ENCODE peak calls at places on chromosome 6, in seven cellular contexts. O is psoas muscle, S is tibial nerve, D is MM.1S, Q is ascending aorta, H is heart right ventricle, E is ovary. F is an unnamed sample. For H3K4me1 and H3K36me3, the result is how much of the 10 kb centered on the place peaks cover.

GRCh38 chr6:89412071-89413005 is at the start of gene RRAGD:
- DNase-seq in O (peak), S (peak), D (peak), Q (peak), H (peak), E (peak), F (peak)

GRCh38 chr6:162177733-162178132 is 549.8 kb downstream of the PRKN start:
- DNase-seq in O (no peak), S (no peak), D (no peak), Q (no peak), H (peak), E (no peak), F (no peak)

GRCh38 chr6:137588472-137588871 is 94.3 kb upstream of the OLIG3 start:
- DNase-seq in O (no peak), S (peak), D (no peak), Q (no peak), H (no peak), E (no peak), F (no peak)

GRCh38 chr6:137309078-137309762 is 90.0 kb upstream of the IFNGR1 start:
- DNase-seq in O (peak), S (peak), D (no peak), Q (peak), H (peak), E (peak), F (peak)

GRCh38 chr6:87718662-87719433 is 16.8 kb upstream of the AKIRIN2 start:
- DNase-seq in O (no peak), S (no peak), D (no peak), Q (no peak), H (no peak), E (no peak), F (no peak)

GRCh38 chr6:17600527-17601388 is 656 bp downstream of the FAM8A1 start:
- DNase-seq in O (peak), S (peak), D (peak), Q (no peak), H (peak), E (peak), F (peak)

GRCh38 chr6:95521181-95521580 is 56.2 kb upstream of the MANEA start:
- DNase-seq in O (no peak), S (no peak), D (no peak), Q (no peak), H (no peak), E (no peak), F (no peak)

GRCh38 chr6:149130093-149130872 is 187.2 kb upstream of the TAB2 start:
- DNase-seq in O (no peak), S (no peak), D (no peak), Q (no peak), H (no peak), E (no peak), F (no peak)

GRCh38 chr6:13507306-13507855 is 20.0 kb upstream of the GFOD1 start:
- DNase-seq in O (no peak), S (no peak), D (no peak), Q (no peak), H (no peak), E (no peak), F (no peak)

GRCh38 chr6:48840896-48841295 is 622.2 kb downstream of the MMUT start:
- DNase-seq in O (no peak), S (no peak), D (no peak), Q (no peak), H (no peak), E (no peak), F (no peak)

GRCh38 chr6:26295691-26296555 is 69.1 kb upstream of the BTN3A2 start:
- DNase-seq in O (peak), S (no peak), D (no peak), Q (no peak), H (no peak), E (no peak), F (no peak)

GRCh38 chr6:32968770-32969684 is 633 bp downstream of the BRD2 start:
- DNase-seq in O (peak), S (peak), D (peak), Q (peak), H (peak), E (peak), F (peak)

GRCh38 chr6:109183109-109183508 is 87.8 kb downstream of the CEP57L1 start:
- DNase-seq in O (no peak), S (no peak), D (no peak), Q (no peak), H (no peak), E (no peak), F (no peak)

GRCh38 chr6:106823732-106824351 is 150.7 kb downstream of the CD24 start:
- DNase-seq in O (no peak), S (no peak), D (no peak), Q (no peak), H (no peak), E (no peak), F (no peak)

GRCh38 chr6:106829451-106829850 is 145.1 kb downstream of the CD24 start:
- DNase-seq in O (no peak), S (no peak), D (no peak), Q (no peak), H (no peak), E (no peak), F (no peak)

GRCh38 chr6:106823058-106823457 is 151.5 kb downstream of the CD24 start:
- DNase-seq in O (no peak), S (no peak), D (no peak), Q (no peak), H (no peak), E (no peak), F (no peak)

GRCh38 chr6:106827081-106827480 is 147.4 kb downstream of the CD24 start:
- DNase-seq in O (no peak), S (no peak), D (no peak), Q (no peak), H (no peak), E (no peak), F (no peak)

DNA sequence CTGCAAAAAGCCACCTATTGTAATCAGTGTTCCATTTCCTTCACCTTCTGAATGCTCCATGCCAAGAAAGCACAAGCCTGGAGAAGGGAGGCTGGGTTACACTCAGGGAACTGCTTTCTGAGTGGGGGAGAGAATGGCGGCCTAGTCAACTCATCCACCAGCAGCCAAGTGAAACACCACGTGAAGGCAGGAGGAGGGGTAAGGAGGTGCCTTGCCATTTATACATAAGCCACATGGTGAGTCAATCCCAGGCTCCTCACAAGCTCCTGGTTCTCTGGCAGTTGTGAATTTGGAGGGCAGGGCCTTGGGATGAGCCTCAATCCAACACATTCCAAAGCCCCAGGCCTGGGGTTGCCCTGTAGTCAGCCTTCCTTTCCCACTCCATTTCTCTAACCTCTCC is 149.4 kb downstream of the CD24 start:
- DNase-seq in O (no peak), S (no peak), D (no peak), Q (no peak), H (no peak), E (no peak), F (no peak)
- TF ChIP-seq CTCF in O (no peak), S (no peak), D (no peak), Q (no peak), H (no peak), E (no peak), F (no peak)

DNA sequence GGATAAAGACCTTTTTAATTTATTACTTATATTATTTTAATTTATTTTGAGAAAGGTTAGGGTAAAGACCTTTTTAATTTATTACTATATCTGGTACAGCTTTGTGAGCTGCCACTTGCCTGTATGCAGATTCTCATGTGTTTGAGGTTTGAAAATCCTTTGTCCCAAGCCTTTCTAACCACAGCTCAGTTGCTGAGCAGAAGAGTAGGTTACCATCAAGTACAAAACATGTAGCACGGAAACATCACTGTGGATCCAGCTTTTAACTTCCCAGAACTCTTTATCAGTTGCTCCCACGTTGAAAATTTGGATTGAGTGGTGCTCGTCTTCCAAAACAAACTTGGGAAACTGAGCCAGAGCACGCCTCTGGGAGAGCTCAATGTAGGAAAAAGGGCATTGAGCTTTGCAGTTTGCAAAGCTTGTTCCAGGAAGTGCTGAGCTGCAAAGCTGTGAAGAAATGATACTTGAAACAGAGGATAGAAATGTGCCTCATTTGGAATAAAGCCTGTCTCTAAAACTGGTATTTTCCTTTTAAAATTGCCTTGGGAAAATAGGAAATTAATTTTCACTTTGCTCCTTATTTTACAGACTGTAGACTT is 89.0 kb downstream of the RREB1 start:
- DNase-seq in O (no peak), S (no peak), D (no peak), Q (no peak), H (no peak), E (no peak), F (no peak)
- H3K4me1 ChIP-seq in O (under half), S (under half), D (under half), Q (under half), H (under half), E (under half), F (under half)

DNA sequence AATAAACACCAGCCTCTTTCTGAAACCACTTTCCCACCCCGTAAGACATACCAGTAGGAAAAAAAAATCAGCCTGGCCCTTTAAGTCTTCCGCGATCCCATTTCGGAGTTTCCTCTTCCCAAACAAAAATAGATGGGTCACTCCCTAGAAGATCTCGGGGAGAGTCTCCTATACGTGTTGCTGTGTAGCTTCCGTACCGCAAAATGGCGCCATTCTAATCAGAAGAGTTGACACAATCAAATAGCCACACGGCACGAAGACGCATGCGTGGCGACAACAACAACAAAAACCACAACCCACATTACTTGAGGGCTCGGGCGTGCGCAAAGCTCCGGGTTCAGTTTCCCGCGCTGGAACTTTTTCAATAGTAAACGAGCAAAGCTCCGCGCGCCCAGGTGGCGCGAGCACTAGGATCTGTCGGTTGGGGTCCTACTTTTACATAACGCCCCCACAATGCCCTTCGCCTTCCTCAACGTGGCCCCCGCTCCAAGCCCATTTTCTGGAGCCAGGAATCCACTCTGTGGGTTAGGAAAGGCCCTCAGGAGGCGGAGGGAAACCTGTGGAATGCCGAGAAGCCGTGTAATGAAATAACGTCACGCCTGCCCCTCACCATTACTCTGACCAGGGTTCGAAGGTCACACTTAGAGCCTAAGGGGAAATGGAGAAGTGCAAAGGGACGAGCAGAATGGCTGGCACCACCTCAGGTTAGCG is at the start of gene GPANK1:
- DNase-seq in O (peak), S (peak), D (peak), Q (peak), H (peak), E (peak), F (peak)
- H3K36me3 ChIP-seq in O (under half), S (under half), D (under half), Q (under half), H (under half), E (under half), F (under half)

DNA sequence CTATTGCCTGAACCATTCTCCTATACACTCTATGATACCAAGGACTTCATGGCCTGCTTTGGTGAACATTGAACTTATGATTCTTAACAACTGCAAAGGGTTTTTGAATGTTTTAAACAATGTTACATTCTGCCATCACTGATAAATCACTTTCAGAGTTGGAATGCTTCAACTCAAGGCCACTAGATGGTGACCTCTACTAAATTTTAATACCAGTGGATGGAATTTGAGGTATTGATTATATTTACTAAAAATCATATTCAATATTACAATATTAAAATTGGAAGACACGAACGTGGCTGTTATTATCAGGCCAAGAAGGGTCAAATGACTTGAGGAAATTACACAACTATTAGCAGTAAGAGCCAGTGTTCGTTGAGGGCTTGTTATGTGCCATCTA is 18.6 kb downstream of the MYCT1 start:
- DNase-seq in O (no peak), S (no peak), D (no peak), Q (no peak), H (no peak), E (no peak), F (no peak)
- TF ChIP-seq CTCF in O (no peak), S (no peak), D (no peak), Q (no peak), H (no peak), E (no peak), F (no peak)

GRCh38 chr6:56713285-56713684 is 70.6 kb upstream of the DST start:
- DNase-seq in O (peak), S (no peak), D (no peak), Q (no peak), H (peak), E (no peak), F (peak)
- H3K4me1 ChIP-seq in O (half or more), S (under half), D (under half), Q (under half), H (half or more), E (under half), F (under half)

F was measured in sigmoid colon.